ENCODE peak calls at places on chromosomes 2 and 18, in six cellular contexts. E is GM19239, H is NCI-H2081 treated with DMSO at 0.1 percent for 48 hours, L is cardiac muscle cell, D is fibroblast of gingiva, A is body of pancreas. F is an unnamed sample.

GRCh38 chr2:127007652-127008051 is 99.3 kb downstream of the BIN1 start:
- DNase-seq in A (no peak), L (peak), H (no peak), D (peak), E (no peak), F (no peak)

GRCh38 chr2:77054938-77055337 is 467.2 kb downstream of the LRRTM4 start:
- DNase-seq in H (no peak), A (no peak), L (no peak), E (no peak), D (no peak), F (no peak)

GRCh38 chr18:48119204-48119603 is 188.7 kb upstream of the SMAD2 start:
- DNase-seq in L (no peak), A (no peak), E (no peak), D (no peak), H (no peak), F (no peak)

GRCh38 chr2:96324716-96325037 is 440 bp upstream of the ITPRIPL1 start:
- DNase-seq in H (no peak), D (no peak), E (no peak), A (no peak), L (no peak), F (no peak)

GRCh38 chr18:9925369-9925768 is 11.6 kb downstream of the VAPA start:
- DNase-seq in L (peak), D (peak), E (no peak), A (no peak), H (no peak), F (no peak)

GRCh38 chr2:30447149-30448045 is at the start of gene LCLAT1:
- DNase-seq in E (peak), H (no peak), L (peak), D (peak), A (peak), F (peak)

GRCh38 chr2:18435425-18436037 is 124.9 kb downstream of the RDH14 start:
- DNase-seq in L (peak), E (no peak), H (peak), A (no peak), D (peak), F (no peak)

GRCh38 chr2:84302513-84303412 is 156.3 kb downstream of the SUCLG1 start:
- DNase-seq in H (no peak), D (peak), E (peak), A (peak), L (peak), F (no peak)

GRCh38 chr2:152835674-152836073 is 117.3 kb downstream of the ARL6IP6 start:
- DNase-seq in H (no peak), E (no peak), A (no peak), D (no peak), L (no peak), F (no peak)

GRCh38 chr2:37643102-37644078 is 28.1 kb downstream of the CDC42EP3 start:
- DNase-seq in H (peak), A (no peak), L (no peak), E (no peak), D (no peak), F (no peak)

GRCh38 chr18:14941256-14941655 is 193.3 kb downstream of the ANKRD30B start:
- DNase-seq in A (no peak), H (no peak), L (no peak), D (no peak), E (no peak), F (no peak)

GRCh38 chr2:232400244-232401015 is 6.2 kb upstream of the ALPG start:
- DNase-seq in D (no peak), A (no peak), E (no peak), L (no peak), H (no peak), F (no peak)

GRCh38 chr18:34223164-34223892 is 1.4 kb downstream of the NOL4 start:
- DNase-seq in A (peak), L (no peak), E (no peak), D (no peak), H (peak), F (no peak)

GRCh38 chr2:45300026-45300750 is 290.9 kb upstream of the SIX2 start:
- DNase-seq in A (peak), E (no peak), H (peak), D (no peak), L (no peak), F (peak)

GRCh38 chr2:10658914-10659257 is 30.9 kb downstream of the NOL10 start:
- DNase-seq in D (no peak), A (no peak), H (no peak), E (no peak), L (no peak), F (no peak)

GRCh38 chr2:152411154-152411553 is 76.2 kb downstream of the FMNL2 start:
- DNase-seq in A (no peak), D (no peak), L (no peak), E (no peak), H (no peak), F (no peak)

GRCh38 chr2:2845267-2845666 is 514.2 kb upstream of the MYT1L start:
- DNase-seq in L (no peak), E (no peak), H (no peak), A (no peak), D (no peak), F (no peak)

GRCh38 chr2:221943078-221943810 is 355.6 kb downstream of the PAX3 start:
- DNase-seq in D (peak), L (no peak), E (no peak), A (peak), H (no peak), F (no peak)

GRCh38 chr18:79479761-79480161 is 84.0 kb downstream of the NFATC1 start:
- DNase-seq in E (no peak), A (no peak), H (no peak), D (no peak), L (no peak), F (no peak)

GRCh38 chr2:23293756-23294155 is 91.2 kb upstream of the KLHL29 start:
- DNase-seq in A (no peak), L (peak), E (no peak), H (no peak), D (no peak), F (no peak)

GRCh38 chr2:62687644-62688043 is 17.9 kb upstream of the EHBP1 start:
- DNase-seq in A (no peak), D (no peak), H (no peak), L (no peak), E (no peak), F (no peak)

GRCh38 chr18:76963951-76964350 is 141.6 kb downstream of the ZNF236 start:
- DNase-seq in E (no peak), L (no peak), H (no peak), D (no peak), A (no peak), F (no peak)

GRCh38 chr2:46337208-46337994 is 40.2 kb downstream of the EPAS1 start:
- DNase-seq in H (no peak), L (no peak), E (no peak), A (peak), D (peak), F (no peak)

GRCh38 chr2:233130024-233130423 is 69.9 kb downstream of the INPP5D start:
- DNase-seq in A (no peak), D (no peak), L (no peak), H (no peak), E (no peak), F (no peak)

GRCh38 chr18:68354176-68354575 is 360.7 kb downstream of the TMX3 start:
- DNase-seq in L (peak), H (no peak), D (peak), A (no peak), E (no peak), F (no peak)

GRCh38 chr2:70767699-70768584 is at the start of gene ADD2:
- DNase-seq in H (no peak), E (peak), A (peak), D (no peak), L (peak), F (no peak)

GRCh38 chr2:216315817-216316603 is 56.3 kb downstream of the MARCHF4 start:
- DNase-seq in E (no peak), A (no peak), L (peak), D (peak), H (no peak), F (no peak)

GRCh38 chr2:157355618-157356017 is 30.0 kb upstream of the ERMN start:
- DNase-seq in D (peak), H (no peak), E (no peak), L (peak), A (no peak), F (no peak)

GRCh38 chr2:232525796-232526195 is at the start of gene CHRND:
- DNase-seq in E (no peak), A (peak), H (no peak), D (no peak), L (peak), F (no peak)

GRCh38 chr2:156826342-156826933 is 390.3 kb downstream of the GPD2 start:
- DNase-seq in H (no peak), D (peak), L (peak), E (no peak), A (no peak), F (no peak)

GRCh38 chr2:48635786-48636185 is 18.1 kb downstream of the GTF2A1L start:
- DNase-seq in L (no peak), H (no peak), E (no peak), A (no peak), D (no peak), F (no peak)

GRCh38 chr2:178999476-178999875 is 50.5 kb downstream of the CCDC141 start:
- DNase-seq in H (no peak), L (no peak), A (no peak), D (no peak), E (no peak), F (no peak)

GRCh38 chr18:75227535-75227934 is 16.9 kb downstream of the TSHZ1 start:
- DNase-seq in A (no peak), L (peak), D (no peak), H (no peak), E (no peak), F (no peak)

F was measured in left lobe of liver.